ENCODE peak calls at places on chromosome 20, in five cellular contexts. N is Panc1, F is fibroblast of lung, R is H9, Y is body of pancreas. P is an unnamed sample.

GRCh38 chr20:63585616-63586565 is 11.9 kb upstream of the HELZ2 start:
- DNase-seq in N (no peak), F (no peak), R (no peak), Y (no peak), P (no peak)

GRCh38 chr20:58550661-58551060 is 35.5 kb upstream of the APCDD1L start:
- DNase-seq in N (no peak), F (peak), R (peak), Y (no peak), P (peak)

GRCh38 chr20:32285621-32286334 is 8.3 kb downstream of the KIF3B start:
- DNase-seq in N (no peak), F (peak), R (no peak), Y (no peak), P (no peak)

GRCh38 chr20:49508435-49509199 is 26.1 kb upstream of the KCNB1 start:
- DNase-seq in N (no peak), F (peak), R (peak), Y (no peak), P (no peak)

GRCh38 chr20:50472693-50473610 is 37.2 kb upstream of the PTPN1 start:
- DNase-seq in N (no peak), F (no peak), R (no peak), Y (no peak), P (no peak)

GRCh38 chr20:17684077-17684888 is 2.2 kb upstream of the RRBP1 start:
- DNase-seq in N (no peak), F (no peak), R (no peak), Y (peak), P (peak)

GRCh38 chr20:23257848-23258746 is 92.5 kb upstream of the NXT1 start:
- DNase-seq in N (no peak), F (peak), R (no peak), Y (peak), P (peak)

GRCh38 chr20:50678213-50678898 is 13.0 kb downstream of the RIPOR3 start:
- DNase-seq in N (no peak), F (peak), R (no peak), Y (peak), P (no peak)

GRCh38 chr20:47544852-47545251 is 43.2 kb downstream of the NCOA3 start:
- DNase-seq in N (no peak), F (peak), R (no peak), Y (no peak), P (no peak)

GRCh38 chr20:42706762-42707161 is 482.9 kb downstream of the PTPRT start:
- DNase-seq in N (no peak), F (no peak), R (no peak), Y (no peak), P (no peak)

GRCh38 chr20:61442075-61442670 is 190.1 kb downstream of the CDH4 start:
- DNase-seq in N (no peak), F (peak), R (no peak), Y (no peak), P (no peak)

GRCh38 chr20:62707981-62708521 is 585 bp upstream of the NTSR1 start:
- DNase-seq in N (no peak), F (no peak), R (peak), Y (no peak), P (no peak)

GRCh38 chr20:10540636-10541493 is 105.8 kb downstream of the SLX4IP start:
- DNase-seq in N (no peak), F (peak), R (no peak), Y (no peak), P (no peak)

GRCh38 chr20:36871640-36872570 is 4.0 kb upstream of the TLDC2 start:
- DNase-seq in N (no peak), F (no peak), R (no peak), Y (no peak), P (no peak)

GRCh38 chr20:49937023-49937929 is 1.1 kb downstream of the RNF114 start:
- DNase-seq in N (no peak), F (peak), R (no peak), Y (no peak), P (no peak)

GRCh38 chr20:13868331-13868730 is 83.5 kb downstream of the NDUFAF5 start:
- DNase-seq in N (no peak), F (peak), R (no peak), Y (no peak), P (no peak)

GRCh38 chr20:38435555-38435939 is 419 bp upstream of the SNHG17 start:
- DNase-seq in N (no peak), F (peak), R (no peak), Y (no peak), P (no peak)

GRCh38 chr20:51431321-51431720 is 111.2 kb downstream of the NFATC2 start:
- DNase-seq in N (no peak), F (no peak), R (no peak), Y (no peak), P (no peak)

GRCh38 chr20:15949391-15949790 is 623.9 kb downstream of the KIF16B start:
- DNase-seq in N (no peak), F (no peak), R (no peak), Y (no peak), P (no peak)

GRCh38 chr20:50344232-50345071 is 153.8 kb downstream of the CEBPB start:
- DNase-seq in N (no peak), F (no peak), R (peak), Y (no peak), P (no peak)

GRCh38 chr20:37424062-37424851 is 78.3 kb downstream of the SRC start:
- DNase-seq in N (no peak), F (no peak), R (no peak), Y (no peak), P (no peak)

GRCh38 chr20:25336561-25337422 is 53.8 kb downstream of the ABHD12 start:
- DNase-seq in N (no peak), F (peak), R (peak), Y (peak), P (no peak)

GRCh38 chr20:18907353-18907752 is 93.8 kb downstream of the SCP2D1 start:
- DNase-seq in N (no peak), F (no peak), R (no peak), Y (no peak), P (no peak)

GRCh38 chr20:16206817-16207216 is 366.4 kb downstream of the KIF16B start:
- DNase-seq in N (no peak), F (no peak), R (peak), Y (no peak), P (no peak)

GRCh38 chr20:17372831-17373440 is 146.1 kb downstream of the PCSK2 start:
- DNase-seq in N (no peak), F (no peak), R (no peak), Y (no peak), P (no peak)

GRCh38 chr20:50572922-50573777 is 63.0 kb downstream of the PTPN1 start:
- DNase-seq in N (no peak), F (peak), R (no peak), Y (no peak), P (peak)

GRCh38 chr20:58870293-58871014 is 17.9 kb downstream of the GNAS start:
- DNase-seq in N (peak), F (no peak), R (peak), Y (peak), P (no peak)

GRCh38 chr20:51156041-51156795 is 133.3 kb upstream of the KCNG1 start:
- DNase-seq in N (no peak), F (peak), R (no peak), Y (peak), P (no peak)

GRCh38 chr20:22466447-22467171 is 117.8 kb downstream of the FOXA2 start:
- DNase-seq in N (no peak), F (no peak), R (no peak), Y (no peak), P (no peak)

GRCh38 chr20:37804584-37805566 is 98.1 kb upstream of the VSTM2L start:
- DNase-seq in N (no peak), F (no peak), R (no peak), Y (no peak), P (no peak)

GRCh38 chr20:51008718-51009117 is 14.2 kb downstream of the KCNG1 start:
- DNase-seq in N (no peak), F (no peak), R (no peak), Y (no peak), P (no peak)

GRCh38 chr20:57821930-57822329 is 112.1 kb upstream of the PMEPA1 start:
- DNase-seq in N (no peak), F (no peak), R (no peak), Y (no peak), P (no peak)

GRCh38 chr20:20259534-20259933 is 108.4 kb upstream of the INSM1 start:
- DNase-seq in N (no peak), F (peak), R (no peak), Y (no peak), P (no peak)

GRCh38 chr20:41387433-41387832 is 20.8 kb upstream of the EMILIN3 start:
- DNase-seq in N (no peak), F (no peak), R (peak), Y (no peak), P (no peak)

GRCh38 chr20:47576516-47577033 is 74.9 kb downstream of the NCOA3 start:
- DNase-seq in N (no peak), F (peak), R (no peak), Y (peak), P (no peak)

GRCh38 chr20:62742979-62743776 is 34.5 kb downstream of the NTSR1 start:
- DNase-seq in N (no peak), F (no peak), R (no peak), Y (peak), P (no peak)

DNA sequence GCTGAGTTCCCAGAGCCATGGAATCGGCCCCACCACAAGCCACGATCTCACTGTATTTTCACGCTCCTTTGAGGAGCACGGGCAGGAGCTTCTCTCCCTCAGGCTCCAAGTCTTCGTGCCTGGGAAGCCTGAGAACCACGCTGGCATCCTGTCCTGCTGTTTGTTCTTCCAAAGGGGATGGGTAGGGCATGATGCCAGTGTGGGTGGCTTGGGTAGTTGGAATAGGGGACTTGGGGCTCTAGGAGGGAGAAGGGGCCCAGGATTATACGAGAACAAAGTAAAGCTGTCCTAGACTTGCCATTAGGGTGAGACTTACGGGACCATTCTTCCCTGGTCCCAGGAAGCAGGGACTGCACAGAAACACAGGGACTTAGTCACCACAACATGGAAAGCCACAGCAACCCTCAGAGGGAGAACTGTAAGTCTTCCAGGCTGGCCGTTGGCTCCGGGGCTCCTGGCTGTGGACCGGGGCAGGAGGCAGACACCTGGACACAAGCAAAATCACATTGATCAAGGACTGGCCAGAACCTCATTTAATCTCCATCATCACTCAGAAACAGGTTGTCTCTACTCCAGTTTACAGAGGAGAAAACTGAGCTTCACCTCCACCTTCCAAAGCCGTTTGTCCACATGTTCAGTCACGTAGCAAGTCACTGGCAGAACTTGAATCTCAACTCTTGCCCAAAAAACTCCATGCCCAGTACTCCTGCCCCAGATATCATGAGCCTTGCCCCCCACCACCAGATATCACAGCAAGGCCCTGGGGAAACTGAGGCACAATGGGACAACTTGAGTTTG is 1.3 kb downstream of the CCN5 start:
- DNase-seq in N (no peak), F (no peak), R (no peak), Y (no peak), P (peak)
- H3K27ac ChIP-seq in N (peak), F (no peak), R (no peak), Y (no peak), P (peak)

DNA sequence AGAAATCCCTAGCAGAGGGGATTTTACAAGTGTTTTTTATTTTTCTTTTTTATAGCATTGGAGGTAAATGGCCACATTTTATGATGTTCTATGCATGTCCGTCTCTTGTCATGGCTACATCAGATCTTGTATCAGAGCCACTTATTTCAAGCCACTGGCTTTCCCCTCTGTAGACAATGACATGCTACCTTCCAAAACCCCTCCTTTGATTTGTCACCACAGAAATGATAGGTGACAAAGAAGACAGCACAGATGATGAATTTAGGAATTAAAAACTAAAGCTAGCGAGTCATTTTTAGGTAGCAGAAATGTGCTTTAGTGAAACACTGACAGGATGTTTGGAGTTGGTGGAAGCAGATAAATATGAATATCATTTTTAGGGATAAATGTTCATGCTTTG is 20.8 kb downstream of the PLCB1 start:
- DNase-seq in N (no peak), F (no peak), R (no peak), Y (no peak), P (no peak)
- H3K27ac ChIP-seq in N (no peak), F (no peak), R (no peak), Y (no peak), P (no peak)

GRCh38 chr20:6071162-6071695 is 17.4 kb upstream of the LRRN4 start:
- DNase-seq in N (no peak), F (no peak), R (no peak), Y (peak), P (no peak)

GRCh38 chr20:6075428-6076219 is 21.8 kb upstream of the LRRN4 start:
- DNase-seq in N (no peak), F (peak), R (no peak), Y (peak), P (no peak)

GRCh38 chr20:6074145-6074561 is 20.3 kb upstream of the LRRN4 start:
- DNase-seq in N (no peak), F (no peak), R (peak), Y (peak), P (no peak)

GRCh38 chr20:6079011-6079410 is 25.2 kb upstream of the LRRN4 start:
- DNase-seq in N (no peak), F (no peak), R (no peak), Y (no peak), P (no peak)

DNA sequence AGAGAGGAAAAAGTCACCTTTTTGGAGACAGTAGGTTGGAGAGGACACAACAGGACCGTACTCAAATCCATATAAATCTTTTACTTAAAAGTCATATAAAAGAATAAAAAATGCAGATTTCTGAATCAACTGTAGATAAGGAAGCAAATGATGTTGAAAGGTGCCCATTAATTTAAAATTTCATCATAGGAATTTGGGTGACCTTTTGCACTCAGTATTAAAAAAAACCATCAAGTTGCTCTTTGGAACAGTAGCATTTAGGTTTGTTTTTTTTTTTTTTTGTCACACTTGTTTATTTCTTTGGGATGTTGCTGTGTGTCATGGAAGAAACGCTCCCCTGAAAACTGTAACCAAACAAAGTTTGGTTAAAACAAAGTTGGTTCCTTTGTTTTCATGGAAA is 20.9 kb upstream of the LRRN4 start:
- DNase-seq in N (no peak), F (no peak), R (no peak), Y (no peak), P (no peak)
- H3K27ac ChIP-seq in N (no peak), F (no peak), R (no peak), Y (no peak), P (no peak)

GRCh38 chr20:1846341-1846740 is 48.9 kb upstream of the SIRPA start:
- DNase-seq in N (no peak), F (no peak), R (no peak), Y (no peak), P (no peak)
- H3K27ac ChIP-seq in N (no peak), F (no peak), R (no peak), Y (no peak), P (no peak)

GRCh38 chr20:53586640-53587039 is 7.0 kb downstream of the ZNF217 start:
- DNase-seq in N (no peak), F (no peak), R (no peak), Y (no peak), P (no peak)
- H3K27ac ChIP-seq in N (peak), F (no peak), R (no peak), Y (no peak), P (no peak)